ENCODE peak calls at places on chromosome 1, in nine cellular contexts. N is neural progenitor cell, I is GM23248, P is HCT116, K is OCI-LY7, T is hepatocyte, D is SK-N-SH, H is GM23338, B is MM.1S. U is an unnamed sample.

GRCh38 chr1:24263211-24263610 is 55.9 kb upstream of the GRHL3 start:
- DNase-seq in D (no peak), H (no peak), P (no peak), B (no peak), K (no peak), T (no peak), I (no peak), N (no peak), U (no peak)

GRCh38 chr1:214028999-214029406 is 41.2 kb downstream of the PROX1 start:
- DNase-seq in N (no peak), B (no peak), H (no peak), T (no peak), K (no peak), P (no peak), D (no peak), I (no peak), U (no peak)

GRCh38 chr1:87149166-87150065 is 179.3 kb upstream of the LMO4 start:
- DNase-seq in K (no peak), T (no peak), P (no peak), I (peak), N (no peak), H (peak), D (peak), B (no peak), U (peak)

GRCh38 chr1:108117908-108118902 is 81.9 kb downstream of the SLC25A24 start:
- DNase-seq in H (no peak), D (peak), K (no peak), B (no peak), P (no peak), T (peak), N (no peak), I (peak), U (peak)

GRCh38 chr1:54861070-54861761 is 25.8 kb downstream of the DHCR24 start:
- DNase-seq in T (no peak), I (no peak), B (no peak), H (no peak), K (peak), D (peak), N (no peak), P (no peak), U (peak)

GRCh38 chr1:207672525-207673130 is 27.7 kb downstream of the CR1L start:
- DNase-seq in K (peak), P (peak), D (peak), H (peak), N (peak), I (peak), T (peak), B (peak), U (peak)

GRCh38 chr1:91099746-91100621 is 78.1 kb upstream of the ZNF644 start:
- DNase-seq in H (no peak), B (no peak), P (no peak), I (no peak), N (no peak), D (no peak), T (no peak), K (no peak), U (peak)

GRCh38 chr1:43238104-43238503 is 31.7 kb upstream of the TMEM125 start:
- DNase-seq in D (peak), P (peak), I (peak), T (peak), B (peak), H (peak), N (peak), K (peak), U (peak)

GRCh38 chr1:70134148-70134547 is 71.2 kb downstream of the LRRC40 start:
- DNase-seq in D (no peak), H (peak), P (no peak), K (no peak), N (peak), B (no peak), I (peak), T (no peak), U (peak)

GRCh38 chr1:1927751-1928150 is 8.7 kb upstream of the TMEM52 start:
- DNase-seq in B (no peak), D (no peak), T (peak), I (no peak), H (no peak), K (no peak), N (no peak), P (no peak), U (no peak)

GRCh38 chr1:219412772-219413171 is 200.1 kb downstream of the ZC3H11B start:
- DNase-seq in D (no peak), N (no peak), I (peak), H (no peak), K (no peak), P (no peak), B (no peak), T (no peak), U (no peak)

GRCh38 chr1:18954270-18955071 is 2.0 kb downstream of the IFFO2 start:
- DNase-seq in H (no peak), I (peak), T (no peak), P (no peak), K (no peak), B (no peak), N (no peak), D (no peak), U (peak)

GRCh38 chr1:94734963-94735899 is 84.9 kb upstream of the SLC44A3 start:
- DNase-seq in H (peak), K (no peak), I (peak), N (no peak), T (peak), P (no peak), B (no peak), D (no peak), U (no peak)

GRCh38 chr1:204493882-204494280 is 724 bp downstream of the PIK3C2B start:
- DNase-seq in D (peak), B (peak), H (peak), K (peak), N (peak), I (peak), P (no peak), T (peak), U (peak)

GRCh38 chr1:118143136-118143535 is 41.9 kb downstream of the SPAG17 start:
- DNase-seq in B (no peak), T (no peak), K (no peak), P (no peak), I (peak), H (no peak), N (no peak), D (no peak), U (no peak)

DNA sequence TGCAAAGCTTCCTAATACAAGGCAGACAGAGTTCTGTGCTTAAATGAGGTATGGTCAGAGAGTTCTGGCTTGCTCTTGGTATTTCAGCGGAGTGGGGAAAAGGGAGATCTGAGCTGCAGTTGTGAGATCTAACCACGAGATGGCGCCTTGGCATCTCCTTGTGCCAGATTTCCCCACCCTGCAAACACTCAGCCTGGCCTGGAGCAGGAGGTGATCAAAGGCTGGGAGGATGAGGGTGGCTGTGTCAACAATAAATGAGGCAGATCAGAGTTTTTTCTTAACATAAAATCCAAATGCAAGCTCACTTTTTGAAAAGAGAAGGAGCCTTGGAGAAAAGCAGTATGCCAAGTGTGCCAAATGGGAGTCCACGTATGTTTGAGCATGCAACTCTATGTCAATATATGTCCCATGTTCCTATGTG is 4.1 kb upstream of the TFAP2E start:
- DNase-seq in I (peak), T (peak), B (peak), N (peak), K (peak), D (peak), H (peak), P (peak), U (peak)
- TF ChIP-seq EZH2phosphoT487 in I (no peak), T (no peak), B (no peak), N (no peak), K (no peak), D (no peak), H (no peak), P (no peak), U (no peak)

GRCh38 chr1:26784023-26784871 is 3.5 kb upstream of the PIGV start:
- DNase-seq in H (peak), T (peak), B (peak), K (no peak), D (no peak), I (peak), P (no peak), N (peak), U (peak)
- TF ChIP-seq EZH2phosphoT487 in H (no peak), T (no peak), B (no peak), K (no peak), D (no peak), I (no peak), P (no peak), N (no peak), U (no peak)

DNA sequence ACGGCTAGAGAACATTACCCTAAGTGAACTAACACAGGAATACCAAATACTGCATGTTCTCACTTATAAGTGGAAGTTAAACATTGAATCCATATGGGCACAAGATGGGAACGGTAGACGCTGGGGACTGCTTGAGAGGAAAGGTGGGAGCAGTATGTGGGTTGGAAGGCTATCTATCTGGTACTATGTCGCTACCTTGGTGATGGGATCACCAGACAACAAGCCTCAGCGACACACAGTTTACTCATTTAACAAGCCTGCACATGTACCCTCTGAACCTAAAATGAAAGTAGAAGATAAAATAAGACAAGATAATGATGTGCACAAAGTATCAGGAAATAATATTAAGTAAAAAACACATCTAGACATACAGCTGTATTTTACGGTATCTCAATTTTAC is 819 bp downstream of the PYHIN1 start:
- DNase-seq in K (no peak), P (no peak), D (no peak), I (no peak), N (no peak), B (no peak), H (no peak), T (no peak), U (no peak)
- TF ChIP-seq EZH2phosphoT487 in K (no peak), P (no peak), D (no peak), I (no peak), N (no peak), B (no peak), H (no peak), T (no peak), U (no peak)

DNA sequence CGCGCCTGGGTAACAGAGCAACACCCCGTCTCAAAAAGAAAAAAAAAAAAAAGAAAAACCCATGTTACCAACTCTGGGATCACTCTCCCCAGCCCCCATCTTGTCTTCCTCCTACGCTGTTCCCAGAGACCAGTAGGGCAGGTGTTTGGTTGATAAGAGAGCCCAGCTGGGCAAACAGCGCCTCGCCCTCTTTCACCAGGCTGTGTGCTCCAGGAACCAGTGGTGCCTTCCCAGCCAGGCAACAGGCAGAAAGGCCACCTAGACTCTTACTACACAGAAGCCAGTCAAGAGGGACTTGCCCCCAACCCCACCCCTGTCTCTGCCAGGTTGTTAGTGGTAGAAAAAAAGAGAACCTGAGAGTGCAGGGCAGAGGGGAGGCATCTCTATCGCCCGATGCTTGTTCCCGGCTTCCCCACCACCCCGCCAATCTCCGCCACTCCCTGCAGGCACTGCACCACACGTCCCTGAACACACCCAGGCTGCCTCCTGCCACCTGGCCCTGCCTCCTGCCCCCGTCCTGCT is 14.0 kb upstream of the CTRC start:
- DNase-seq in N (no peak), H (no peak), D (no peak), P (no peak), T (peak), K (no peak), B (no peak), I (no peak), U (no peak)
- TF ChIP-seq EZH2phosphoT487 in N (no peak), H (no peak), D (no peak), P (no peak), T (no peak), K (no peak), B (no peak), I (no peak), U (no peak)

GRCh38 chr1:53449026-53449425 is 10.2 kb upstream of the DMRTB1 start:
- DNase-seq in K (no peak), D (no peak), N (peak), B (no peak), T (no peak), H (no peak), P (no peak), I (peak), U (peak)

GRCh38 chr1:53449693-53450092 is 9.5 kb upstream of the DMRTB1 start:
- DNase-seq in D (no peak), I (no peak), K (no peak), N (peak), H (no peak), P (no peak), B (no peak), T (no peak), U (no peak)

GRCh38 chr1:53448241-53448841 is 10.9 kb upstream of the DMRTB1 start:
- DNase-seq in B (no peak), T (no peak), H (peak), K (no peak), N (peak), P (no peak), I (no peak), D (no peak), U (no peak)

GRCh38 chr1:53447413-53447812 is 11.8 kb upstream of the DMRTB1 start:
- DNase-seq in P (no peak), N (no peak), D (no peak), I (no peak), T (no peak), B (no peak), K (no peak), H (no peak), U (no peak)

DNA sequence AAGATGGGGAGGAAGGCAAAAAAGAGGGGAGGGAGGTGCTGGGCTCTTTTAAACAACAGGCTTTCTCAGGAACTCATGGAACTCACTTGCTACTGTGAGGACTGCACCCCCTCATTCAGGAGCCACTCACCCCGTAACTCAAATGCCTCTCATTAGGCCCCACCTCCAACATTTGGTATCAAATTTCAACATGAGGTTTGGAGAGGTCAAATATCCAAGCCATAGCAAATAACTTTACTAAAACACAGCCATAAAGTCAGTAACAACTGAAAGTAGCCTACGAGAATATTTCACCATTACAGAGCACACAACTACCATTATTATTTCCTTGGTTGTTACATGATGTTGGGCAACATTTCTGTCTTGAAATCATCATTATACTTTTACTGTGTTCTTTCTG is 13.1 kb upstream of the DMRTB1 start:
- DNase-seq in N (no peak), K (no peak), D (no peak), T (no peak), B (no peak), P (no peak), I (no peak), H (no peak), U (no peak)
- TF ChIP-seq EZH2phosphoT487 in N (no peak), K (no peak), D (no peak), T (no peak), B (no peak), P (no peak), I (no peak), H (no peak), U (no peak)

DNA sequence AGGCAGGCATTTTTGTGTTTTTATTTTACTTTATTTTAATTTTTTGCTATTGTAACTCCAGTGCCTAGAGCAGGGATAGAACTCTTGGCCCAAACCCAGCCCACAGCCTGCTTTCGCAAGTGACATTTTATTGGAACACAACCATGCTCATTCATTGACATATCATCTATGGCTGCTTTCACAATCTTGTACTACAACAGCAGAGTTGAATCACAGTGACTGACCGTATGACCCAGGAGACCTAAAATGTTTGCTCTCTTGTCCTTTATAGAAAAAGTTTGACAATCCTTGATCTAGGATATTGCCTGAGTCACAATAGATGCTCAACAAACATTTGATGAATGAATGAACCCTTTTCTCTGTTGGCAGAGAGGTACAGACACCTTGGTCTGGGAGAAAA is 83.8 kb upstream of the ATP1A1 start:
- DNase-seq in B (no peak), N (no peak), P (no peak), K (no peak), T (no peak), I (no peak), D (no peak), H (no peak), U (peak)
- TF ChIP-seq EZH2phosphoT487 in B (no peak), N (no peak), P (no peak), K (no peak), T (no peak), I (no peak), D (no peak), H (no peak), U (no peak)

U was measured in PC-3.